ENCODE peak calls at places on chromosomes 7 and 10, in seven cellular contexts. L is iPS-NIHi11; E is activated naive CD8-positive, alpha-beta T cell treated with anti-CD3 and anti-CD28 coated beads, Interleukin-2, amount 50 U/mL, for 16 hours; Y is activated CD4-positive, alpha-beta T cell treated with anti-CD3 and anti-CD28 coated beads, Interleukin-2, amount 10 ng/mL, durations not matched to agents 7 days and 5 days; A is NB4; M is substantia nigra; P is body of pancreas. Z is an unnamed sample.

GRCh38 chr10:58734116-58734515 is 221.4 kb downstream of the BICC1 start:
- DNase-seq in L (no peak), E (no peak), Y (no peak), A (no peak), M (no peak), P (no peak), Z (no peak)

GRCh38 chr7:121466455-121466854 is 70.3 kb upstream of the FAM3C start:
- DNase-seq in L (no peak), E (no peak), Y (no peak), A (no peak), M (no peak), P (no peak), Z (no peak)

GRCh38 chr7:64873517-64873916 is 29.6 kb upstream of the ZNF273 start:
- DNase-seq in L (peak), E (no peak), Y (no peak), A (no peak), M (no peak), P (no peak), Z (no peak)

GRCh38 chr7:31761646-31762045 is 74.6 kb downstream of the PPP1R17 start:
- DNase-seq in L (no peak), E (no peak), Y (no peak), A (no peak), M (no peak), P (no peak), Z (no peak)

GRCh38 chr10:482036-482435 is 207.4 kb downstream of the DIP2C start:
- DNase-seq in L (no peak), E (no peak), Y (no peak), A (no peak), M (no peak), P (no peak), Z (no peak)

GRCh38 chr7:95808396-95808795 is 36.0 kb downstream of the DYNC1I1 start:
- DNase-seq in L (peak), E (no peak), Y (no peak), A (no peak), M (no peak), P (no peak), Z (no peak)

GRCh38 chr7:23594879-23595604 is 2.1 kb upstream of the CCDC126 start:
- DNase-seq in L (no peak), E (no peak), Y (peak), A (peak), M (no peak), P (no peak), Z (no peak)

GRCh38 chr7:47404005-47404404 is 177.9 kb downstream of the TNS3 start:
- DNase-seq in L (no peak), E (no peak), Y (no peak), A (peak), M (no peak), P (no peak), Z (no peak)

GRCh38 chr7:133822816-133823552 is 304.2 kb upstream of the LRGUK start:
- DNase-seq in L (no peak), E (no peak), Y (no peak), A (no peak), M (no peak), P (no peak), Z (no peak)

GRCh38 chr7:2460188-2460587 is 16.0 kb downstream of the GRIFIN start:
- DNase-seq in L (no peak), E (no peak), Y (no peak), A (no peak), M (peak), P (no peak), Z (no peak)

GRCh38 chr10:101617824-101618568 is 29.9 kb downstream of the DPCD start:
- DNase-seq in L (no peak), E (no peak), Y (no peak), A (no peak), M (no peak), P (no peak), Z (no peak)

GRCh38 chr10:79066460-79067240 is 2.1 kb upstream of the ZMIZ1 start:
- DNase-seq in L (no peak), E (no peak), Y (peak), A (peak), M (no peak), P (peak), Z (no peak)

GRCh38 chr7:14504134-14504533 is 398.4 kb downstream of the DGKB start:
- DNase-seq in L (peak), E (no peak), Y (no peak), A (no peak), M (peak), P (no peak), Z (no peak)

GRCh38 chr10:63005246-63005645 is 127.9 kb upstream of the NRBF2 start:
- DNase-seq in L (no peak), E (no peak), Y (no peak), A (peak), M (no peak), P (no peak), Z (no peak)

GRCh38 chr7:70384891-70385290 is 747.1 kb upstream of the GALNT17 start:
- DNase-seq in L (no peak), E (no peak), Y (no peak), A (no peak), M (no peak), P (no peak), Z (no peak)

GRCh38 chr7:47581821-47582747 is at the start of gene TNS3:
- DNase-seq in L (peak), E (no peak), Y (no peak), A (peak), M (no peak), P (peak), Z (peak)

GRCh38 chr10:125578658-125579315 is 104.2 kb downstream of the TEX36 start:
- DNase-seq in L (no peak), E (no peak), Y (no peak), A (no peak), M (no peak), P (no peak), Z (no peak)

GRCh38 chr10:19634163-19634562 is 182.1 kb upstream of the PLXDC2 start:
- DNase-seq in L (no peak), E (no peak), Y (no peak), A (no peak), M (no peak), P (no peak), Z (no peak)

GRCh38 chr10:64210211-64210610 is 689.0 kb downstream of the REEP3 start:
- DNase-seq in L (no peak), E (no peak), Y (no peak), A (no peak), M (no peak), P (no peak), Z (no peak)

GRCh38 chr10:14499610-14499904 is 168.8 kb upstream of the FRMD4A start:
- DNase-seq in L (no peak), E (no peak), Y (no peak), A (no peak), M (no peak), P (no peak), Z (no peak)

GRCh38 chr7:121372376-121373024 is 23.6 kb downstream of the FAM3C start:
- DNase-seq in L (no peak), E (no peak), Y (no peak), A (no peak), M (no peak), P (no peak), Z (no peak)

GRCh38 chr10:63365976-63366765 is 99.6 kb downstream of the JMJD1C start:
- DNase-seq in L (peak), E (no peak), Y (no peak), A (no peak), M (no peak), P (no peak), Z (no peak)

GRCh38 chr7:105614341-105614840 is 33.1 kb upstream of the EFCAB10 start:
- DNase-seq in L (no peak), E (no peak), Y (no peak), A (no peak), M (no peak), P (no peak), Z (no peak)

GRCh38 chr10:131750171-131750895 is 150.5 kb upstream of the PPP2R2D start:
- DNase-seq in L (no peak), E (no peak), Y (no peak), A (no peak), M (no peak), P (no peak), Z (no peak)

GRCh38 chr7:122315507-122316466 is 11.2 kb upstream of the FEZF1 start:
- DNase-seq in L (peak), E (no peak), Y (no peak), A (no peak), M (no peak), P (no peak), Z (no peak)

GRCh38 chr7:155277385-155277994 is 20.2 kb upstream of the INSIG1 start:
- DNase-seq in L (no peak), E (no peak), Y (no peak), A (no peak), M (no peak), P (no peak), Z (no peak)

GRCh38 chr10:86692664-86693063 is 24.4 kb downstream of the LDB3 start:
- DNase-seq in L (no peak), E (no peak), Y (no peak), A (no peak), M (no peak), P (no peak), Z (no peak)

GRCh38 chr10:33157108-33157507 is 177.4 kb downstream of the NRP1 start:
- DNase-seq in L (no peak), E (no peak), Y (no peak), A (peak), M (no peak), P (no peak), Z (no peak)

GRCh38 chr10:77045046-77045445 is 592.6 kb downstream of the KCNMA1 start:
- DNase-seq in L (no peak), E (no peak), Y (no peak), A (no peak), M (no peak), P (no peak), Z (no peak)

GRCh38 chr10:71094712-71095390 is 117.5 kb upstream of the UNC5B start:
- DNase-seq in L (no peak), E (no peak), Y (no peak), A (no peak), M (no peak), P (no peak), Z (no peak)

GRCh38 chr10:33955676-33956075 is 621.2 kb upstream of the NRP1 start:
- DNase-seq in L (no peak), E (no peak), Y (no peak), A (no peak), M (no peak), P (no peak), Z (no peak)

GRCh38 chr7:34463830-34464229 is 194.2 kb upstream of the NPSR1 start:
- DNase-seq in L (no peak), E (no peak), Y (no peak), A (no peak), M (no peak), P (no peak), Z (no peak)

GRCh38 chr7:139340808-139341057 is 404 bp upstream of the FMC1 start:
- DNase-seq in L (no peak), E (peak), Y (no peak), A (no peak), M (no peak), P (no peak), Z (no peak)

GRCh38 chr10:5587151-5588079 is 62.7 kb downstream of the CALML3 start:
- DNase-seq in L (no peak), E (no peak), Y (no peak), A (no peak), M (no peak), P (no peak), Z (no peak)

Z was measured in thyroid gland.